ENCODE peak calls at places on chromosomes 2 and 18, in six cellular contexts. I is ecto neural progenitor cell, D is A673, J is NCI-H774, K is GM10248, N is NCI-H1092. L is an unnamed sample.

GRCh38 chr18:2143666-2144065 is 427.6 kb downstream of the METTL4 start:
- DNase-seq in N (no peak), J (no peak), D (no peak), I (no peak), K (no peak), L (no peak)

GRCh38 chr2:187842978-187843847 is 289.0 kb upstream of the TFPI start:
- DNase-seq in K (peak; percentile 17), J (no peak), I (no peak), N (peak; percentile 1), D (peak; percentile 76), L (no peak)

GRCh38 chr2:15913146-15913545 is 27.2 kb upstream of the MYCN start:
- DNase-seq in N (no peak), I (no peak), D (no peak), J (no peak), K (no peak), L (no peak)

GRCh38 chr2:234571620-234572407 is 74.9 kb upstream of the ARL4C start:
- DNase-seq in N (no peak), K (no peak), D (no peak), J (no peak), I (no peak), L (no peak)

GRCh38 chr18:46683252-46683651 is 26.2 kb upstream of the LOXHD1 start:
- DNase-seq in J (no peak), K (no peak), I (no peak), D (no peak), N (no peak), L (no peak)

GRCh38 chr2:36607947-36608346 is 10.0 kb upstream of the FEZ2 start:
- DNase-seq in J (no peak), D (no peak), K (no peak), N (no peak), I (no peak), L (no peak)

GRCh38 chr2:98915751-98916358 is 20.2 kb downstream of the CRACDL start:
- DNase-seq in K (no peak), N (no peak), J (no peak), I (no peak), D (no peak), L (no peak)

GRCh38 chr2:189421644-189422043 is 19.6 kb upstream of the WDR75 start:
- DNase-seq in J (no peak), K (no peak), D (peak; percentile 51), I (no peak), N (no peak), L (no peak)

GRCh38 chr2:129192841-129193253 is 786.6 kb upstream of the RAB6C start:
- DNase-seq in K (no peak), J (no peak), N (no peak), I (no peak), D (no peak), L (no peak)

GRCh38 chr2:118122768-118123335 is 34.6 kb downstream of the INSIG2 start:
- DNase-seq in I (no peak), J (no peak), K (peak; percentile 65), D (no peak), N (no peak), L (no peak)

GRCh38 chr2:75552222-75552621 is 8.5 kb downstream of the EVA1A start:
- DNase-seq in J (no peak), D (no peak), N (no peak), I (no peak), K (no peak), L (no peak)

GRCh38 chr2:70596739-70597138 is 43.1 kb upstream of the TGFA start:
- DNase-seq in K (no peak), I (no peak), J (no peak), N (no peak), D (no peak), L (no peak)

GRCh38 chr2:105779394-105779793 is 34.7 kb downstream of the NCK2 start:
- DNase-seq in N (no peak), K (no peak), D (no peak), I (no peak), J (no peak), L (no peak)

GRCh38 chr2:100954044-100954420 is 48.1 kb upstream of the RPL31 start:
- DNase-seq in K (no peak), J (no peak), N (no peak), D (no peak), I (no peak), L (no peak)

GRCh38 chr2:223019390-223019930 is 32.5 kb upstream of the KCNE4 start:
- DNase-seq in K (no peak), I (no peak), J (no peak), D (no peak), N (no peak), L (no peak)

GRCh38 chr2:98505991-98506664 is 61.5 kb downstream of the INPP4A start:
- DNase-seq in I (no peak), K (no peak), N (no peak), D (no peak), J (no peak), L (no peak)

GRCh38 chr2:195535911-195536522 is 121.0 kb upstream of the SLC39A10 start:
- DNase-seq in N (no peak), K (peak; percentile 61), D (no peak), I (no peak), J (no peak), L (no peak)

L was measured in NCI-H2107.